ENCODE peak calls at places on chromosomes 11 and 22, in nine cellular contexts. U is left ventricle myocardium inferior, L is A549, F is tibial artery, K is HCT116, G is stomach, V is OCI-LY7, J is lower lobe of right lung, P is uterus. O is an unnamed sample. For H3K4me1, the result is how much of the 10 kb centered on the place peaks cover.

GRCh38 chr11:12532580-12532979 is 141.6 kb upstream of the TEAD1 start:
- DNase-seq in U (no peak), L (no peak), F (no peak), K (no peak), G (no peak), V (no peak), J (no peak), P (peak), O (no peak)

GRCh38 chr11:28343304-28344233 is 235.4 kb downstream of the METTL15 start:
- DNase-seq in U (no peak), L (peak), F (no peak), K (peak), G (peak), V (no peak), J (no peak), P (no peak), O (no peak)

GRCh38 chr11:40647290-40647689 is 812.2 kb downstream of the LRRC4C start:
- DNase-seq in U (no peak), L (no peak), F (no peak), K (no peak), G (no peak), V (no peak), J (no peak), P (no peak), O (no peak)

GRCh38 chr11:45272701-45273100 is 13.4 kb downstream of the SYT13 start:
- DNase-seq in U (no peak), L (no peak), F (no peak), K (no peak), G (no peak), V (no peak), J (no peak), P (no peak), O (no peak)

GRCh38 chr11:19714093-19714386 is 1.4 kb downstream of the NAV2 start:
- DNase-seq in U (no peak), L (no peak), F (no peak), K (no peak), G (no peak), V (no peak), J (no peak), P (peak), O (peak)

GRCh38 chr11:6856871-6857270 is 6.0 kb upstream of the OR10A2 start:
- DNase-seq in U (no peak), L (no peak), F (no peak), K (no peak), G (no peak), V (no peak), J (no peak), P (no peak), O (no peak)

GRCh38 chr11:27166130-27166529 is 125.5 kb downstream of the BBOX1 start:
- DNase-seq in U (no peak), L (no peak), F (no peak), K (no peak), G (no peak), V (no peak), J (no peak), P (no peak), O (no peak)

GRCh38 chr11:46913484-46913883 is 4.9 kb downstream of the LRP4 start:
- DNase-seq in U (no peak), L (no peak), F (no peak), K (no peak), G (no peak), V (no peak), J (no peak), P (no peak), O (no peak)

GRCh38 chr22:49517721-49518120 is 310.0 kb downstream of the BRD1 start:
- DNase-seq in U (no peak), L (no peak), F (no peak), K (no peak), G (no peak), V (no peak), J (no peak), P (no peak), O (no peak)

GRCh38 chr11:405976-406795 is 8.6 kb downstream of the SIGIRR start:
- DNase-seq in U (no peak), L (no peak), F (no peak), K (no peak), G (no peak), V (no peak), J (peak), P (no peak), O (no peak)

GRCh38 chr11:64762916-64763803 is 3.4 kb upstream of the PYGM start:
- DNase-seq in U (no peak), L (no peak), F (peak), K (no peak), G (peak), V (peak), J (no peak), P (no peak), O (no peak)

GRCh38 chr11:109853156-109853776 is 239.9 kb upstream of the ZC3H12C start:
- DNase-seq in U (no peak), L (no peak), F (no peak), K (peak), G (no peak), V (peak), J (no peak), P (no peak), O (no peak)

DNA sequence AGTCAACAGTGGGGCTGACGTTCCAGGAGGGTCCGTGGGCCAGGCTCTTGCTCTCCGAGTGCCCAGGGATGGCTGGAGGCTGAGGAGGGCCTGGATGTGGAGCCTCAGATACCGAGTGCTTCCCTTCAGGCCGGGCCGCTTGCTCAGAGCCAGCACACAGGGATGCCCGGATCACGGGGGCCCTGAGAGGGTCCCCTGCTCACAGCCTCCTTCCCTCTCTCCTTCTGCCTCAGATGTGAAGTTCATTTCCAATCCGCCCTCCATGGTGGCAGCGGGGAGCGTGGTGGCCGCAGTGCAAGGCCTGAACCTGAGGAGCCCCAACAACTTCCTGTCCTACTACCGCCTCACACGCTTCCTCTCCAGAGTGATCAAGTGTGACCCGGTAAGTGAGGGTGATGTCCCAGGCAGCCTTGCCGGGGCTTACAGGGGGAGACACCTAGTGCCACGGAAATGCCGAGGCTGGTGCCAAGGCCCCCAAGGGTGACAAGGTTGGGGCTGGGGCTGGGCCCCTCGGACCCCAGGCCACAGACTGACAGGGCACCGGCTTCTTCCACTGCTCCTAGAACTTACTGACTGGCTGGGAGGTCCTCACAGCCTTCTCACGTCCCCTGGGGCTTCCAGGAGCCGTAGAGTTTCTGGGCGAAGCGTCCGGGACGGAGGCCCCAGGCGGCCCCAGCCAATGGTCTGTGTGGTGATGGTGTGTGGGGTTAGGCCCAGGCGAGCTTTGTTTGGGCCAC is 7.0 kb downstream of the CCND1 start:
- DNase-seq in U (no peak), L (no peak), F (no peak), K (no peak), G (no peak), V (no peak), J (no peak), P (no peak), O (peak)
- H3K27ac ChIP-seq in U (peak), L (no peak), F (no peak), K (peak), G (no peak), V (no peak), J (no peak), P (no peak), O (no peak)

GRCh38 chr22:39469681-39470461 is 13.1 kb downstream of the MGAT3 start:
- DNase-seq in U (no peak), L (no peak), F (no peak), K (no peak), G (no peak), V (no peak), J (no peak), P (no peak), O (no peak)

GRCh38 chr22:39468487-39469325 is 11.9 kb downstream of the MGAT3 start:
- DNase-seq in U (no peak), L (no peak), F (no peak), K (no peak), G (no peak), V (no peak), J (no peak), P (no peak), O (no peak)

GRCh38 chr22:39469326-39469680 is 12.5 kb downstream of the MGAT3 start:
- DNase-seq in U (no peak), L (no peak), F (no peak), K (no peak), G (no peak), V (no peak), J (no peak), P (no peak), O (peak)

GRCh38 chr22:39471421-39472141 is 14.8 kb downstream of the MGAT3 start:
- DNase-seq in U (no peak), L (no peak), F (no peak), K (no peak), G (no peak), V (no peak), J (no peak), P (no peak), O (no peak)

GRCh38 chr22:39470462-39471335 is 13.9 kb downstream of the MGAT3 start:
- DNase-seq in U (no peak), L (no peak), F (no peak), K (no peak), G (no peak), V (no peak), J (no peak), P (no peak), O (peak)
- H3K4me1 ChIP-seq in U (half or more), L (under half), F (under half), K (under half), G (half or more), V (half or more), J (half or more), P (under half), O (under half)

DNA sequence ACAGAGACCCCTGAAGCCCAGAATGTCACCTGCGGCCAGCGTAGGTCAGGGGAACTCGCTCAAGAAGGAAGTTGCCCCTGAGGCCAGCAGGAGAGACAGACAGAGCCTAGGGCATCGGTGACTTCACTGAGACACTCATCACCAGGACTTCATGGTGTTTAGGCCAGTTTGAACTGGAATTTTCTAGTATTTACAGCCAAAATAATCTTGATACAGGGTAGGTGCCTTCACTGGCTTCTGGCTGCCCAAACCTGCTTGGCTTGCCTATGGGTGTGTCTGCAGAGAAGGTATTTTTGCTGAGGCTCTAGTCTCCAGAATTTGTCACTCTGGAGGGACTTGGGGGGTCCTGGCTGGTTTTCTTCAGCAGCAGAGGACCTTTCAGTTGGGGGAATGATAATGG is 86.6 kb downstream of the FBXO7 start:
- DNase-seq in U (no peak), L (no peak), F (no peak), K (no peak), G (no peak), V (no peak), J (no peak), P (no peak), O (no peak)
- H3K27ac ChIP-seq in U (no peak), L (peak), F (no peak), K (no peak), G (no peak), V (no peak), J (no peak), P (no peak), O (no peak)

GRCh38 chr11:129319201-129319600 is 56.4 kb upstream of the BARX2 start:
- DNase-seq in U (no peak), L (no peak), F (no peak), K (no peak), G (no peak), V (no peak), J (no peak), P (no peak), O (no peak)

GRCh38 chr11:129317564-129317963 is 58.1 kb upstream of the BARX2 start:
- DNase-seq in U (no peak), L (no peak), F (no peak), K (no peak), G (no peak), V (no peak), J (no peak), P (no peak), O (no peak)

GRCh38 chr11:129315781-129316579 is 59.7 kb upstream of the BARX2 start:
- DNase-seq in U (no peak), L (no peak), F (no peak), K (peak), G (peak), V (no peak), J (peak), P (no peak), O (no peak)

GRCh38 chr11:129314381-129314780 is 61.3 kb upstream of the BARX2 start:
- DNase-seq in U (no peak), L (no peak), F (no peak), K (no peak), G (no peak), V (no peak), J (no peak), P (no peak), O (no peak)

DNA sequence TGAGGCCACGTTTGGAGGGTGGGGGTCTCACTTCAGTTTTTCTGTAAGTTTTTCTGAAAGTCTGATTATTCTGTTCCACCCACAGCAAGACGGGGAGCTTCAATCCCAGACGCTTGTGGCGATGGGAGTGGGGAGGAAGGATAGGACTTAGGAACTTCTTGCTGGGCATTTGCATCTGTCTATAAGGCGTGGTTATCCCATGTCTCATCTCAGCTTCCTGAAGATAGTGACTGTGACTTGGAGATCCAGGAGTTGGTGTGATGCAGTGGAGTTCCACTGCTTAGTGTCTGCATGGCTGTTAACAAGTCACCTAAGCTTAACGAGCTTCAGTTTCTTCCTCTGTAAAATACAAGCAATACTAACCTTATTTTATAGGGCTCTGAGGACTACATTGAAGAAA is 58.9 kb upstream of the BARX2 start:
- DNase-seq in U (no peak), L (no peak), F (no peak), K (no peak), G (no peak), V (no peak), J (no peak), P (no peak), O (no peak)
- H3K4me1 ChIP-seq in U (under half), L (under half), F (under half), K (under half), G (half or more), V (under half), J (half or more), P (under half), O (under half)

GRCh38 chr11:24588075-24588474 is 91.2 kb downstream of the LUZP2 start:
- DNase-seq in U (no peak), L (no peak), F (no peak), K (no peak), G (no peak), V (no peak), J (no peak), P (no peak), O (no peak)

GRCh38 chr11:24587655-24588054 is 90.8 kb downstream of the LUZP2 start:
- DNase-seq in U (no peak), L (no peak), F (no peak), K (no peak), G (no peak), V (no peak), J (no peak), P (no peak), O (no peak)

GRCh38 chr11:24589064-24589463 is 92.2 kb downstream of the LUZP2 start:
- DNase-seq in U (no peak), L (no peak), F (no peak), K (no peak), G (no peak), V (no peak), J (no peak), P (no peak), O (no peak)

DNA sequence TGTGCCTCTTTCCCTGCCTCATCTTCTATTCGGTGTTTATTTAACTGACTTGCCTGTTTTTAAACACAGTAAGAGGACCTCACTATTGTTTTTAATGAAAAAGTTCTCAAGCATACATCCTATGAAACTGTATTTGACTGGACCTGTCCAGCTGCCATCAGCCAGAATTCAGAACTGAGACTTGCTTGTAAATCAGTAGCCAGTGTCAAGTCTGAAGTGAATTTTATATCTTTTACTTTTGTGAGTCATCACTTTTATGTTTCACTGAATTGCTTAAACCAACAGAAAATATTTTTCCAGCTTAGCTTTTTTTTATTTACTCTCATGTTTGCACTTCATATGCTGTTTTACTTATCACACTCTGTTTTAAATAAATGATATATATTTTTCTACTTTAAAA is 88.3 kb downstream of the LUZP2 start:
- DNase-seq in U (no peak), L (no peak), F (no peak), K (no peak), G (no peak), V (no peak), J (no peak), P (no peak), O (no peak)
- H3K27ac ChIP-seq in U (no peak), L (no peak), F (no peak), K (no peak), G (no peak), V (no peak), J (no peak), P (no peak), O (no peak)

DNA sequence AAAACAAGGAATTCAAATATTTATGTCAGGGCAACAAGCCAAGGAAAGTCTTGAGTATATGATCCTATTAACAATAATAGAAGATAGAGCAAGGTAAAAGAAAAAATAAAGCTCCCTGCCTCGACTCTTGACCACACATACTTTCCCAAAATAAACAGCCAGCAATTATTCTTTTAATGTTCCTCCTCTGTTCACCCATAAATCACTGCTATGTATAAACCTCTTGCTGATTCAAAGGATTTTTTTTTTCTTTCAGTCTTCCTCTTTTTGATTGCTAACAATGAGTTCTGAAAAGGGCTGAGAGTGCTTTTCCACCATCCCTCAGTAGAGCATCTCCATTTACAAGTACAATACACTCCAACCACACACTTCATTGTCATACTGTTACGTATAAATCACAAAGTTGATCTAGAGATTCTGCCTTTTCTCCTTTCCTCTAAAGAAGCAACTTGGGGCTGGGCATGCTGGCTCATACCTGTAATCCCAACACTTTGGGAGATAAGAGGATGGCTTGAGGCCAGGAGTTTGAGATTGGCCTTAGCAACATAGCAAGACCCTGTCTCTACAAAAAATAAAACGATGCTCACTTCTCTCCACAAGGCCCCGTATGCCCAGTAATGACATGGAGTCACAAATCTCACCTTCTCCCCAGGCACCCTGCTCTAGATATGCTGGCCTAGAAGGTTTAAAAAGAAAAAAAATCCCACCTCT is 24.0 kb downstream of the RAB30 start:
- DNase-seq in U (no peak), L (no peak), F (no peak), K (no peak), G (no peak), V (no peak), J (no peak), P (no peak), O (no peak)
- H3K4me1 ChIP-seq in U (half or more), L (half or more), F (under half), K (under half), G (half or more), V (half or more), J (under half), P (under half), O (under half)

GRCh38 chr11:60985501-60985900 is 14.0 kb downstream of the CD6 start:
- DNase-seq in U (no peak), L (no peak), F (no peak), K (no peak), G (no peak), V (no peak), J (no peak), P (no peak), O (no peak)

GRCh38 chr11:60984616-60985015 is 13.1 kb downstream of the CD6 start:
- DNase-seq in U (no peak), L (no peak), F (no peak), K (no peak), G (no peak), V (no peak), J (no peak), P (no peak), O (no peak)

GRCh38 chr11:60984149-60984548 is 12.7 kb downstream of the CD6 start:
- DNase-seq in U (no peak), L (no peak), F (no peak), K (no peak), G (no peak), V (no peak), J (no peak), P (no peak), O (no peak)

GRCh38 chr11:60987577-60988277 is 16.2 kb downstream of the CD6 start:
- DNase-seq in U (no peak), L (no peak), F (no peak), K (no peak), G (no peak), V (no peak), J (no peak), P (no peak), O (no peak)

GRCh38 chr11:60985991-60986915 is 14.8 kb downstream of the CD6 start:
- DNase-seq in U (no peak), L (no peak), F (no peak), K (no peak), G (peak), V (peak), J (peak), P (no peak), O (peak)
- H3K27ac ChIP-seq in U (no peak), L (no peak), F (no peak), K (no peak), G (no peak), V (no peak), J (no peak), P (no peak), O (no peak)

O was measured in aorta.